ENCODE peak calls at places on chromosomes 2 and 18, in ten cellular contexts. One of them, this sample, is unnamed.
A peak's percentile ranks its signal among the peaks of the same experiment; 100 is the strongest.

GRCh38 chr2:218081063-218081462 is 12.0 kb downstream of the RUFY4 start:
- DNase-seq in stomach: no peak
- DNase-seq in BE2C: no peak
- DNase-seq in IMR-90: no peak
- DNase-seq in HFF-Myc: no peak
- DNase-seq in astrocyte of the spinal cord: no peak
- DNase-seq in AG10803: no peak
- DNase-seq in vagina: no peak
- DNase-seq in endothelial cell of umbilical vein: no peak
- DNase-seq in fibroblast of mammary gland: no peak
- DNase-seq in this sample: no peak

GRCh38 chr2:43082111-43082877 is 144.1 kb downstream of the ZFP36L2 start:
- DNase-seq in stomach: no peak
- DNase-seq in BE2C: peak; percentile 95
- DNase-seq in IMR-90: peak; percentile 79
- DNase-seq in HFF-Myc: peak; percentile 91
- DNase-seq in astrocyte of the spinal cord: peak; percentile 76
- DNase-seq in AG10803: peak; percentile 94
- DNase-seq in vagina: no peak
- DNase-seq in endothelial cell of umbilical vein: peak; percentile 43
- DNase-seq in fibroblast of mammary gland: peak; percentile 98
- DNase-seq in this sample: peak; percentile 94

GRCh38 chr2:163641986-163642385 is 93.8 kb downstream of the FIGN start:
- DNase-seq in stomach: no peak
- DNase-seq in BE2C: no peak
- DNase-seq in IMR-90: peak; percentile 57
- DNase-seq in HFF-Myc: no peak
- DNase-seq in astrocyte of the spinal cord: peak; percentile 78
- DNase-seq in AG10803: peak; percentile 19
- DNase-seq in vagina: no peak
- DNase-seq in endothelial cell of umbilical vein: no peak
- DNase-seq in fibroblast of mammary gland: peak; percentile 67
- DNase-seq in this sample: peak; percentile 28

GRCh38 chr2:201931955-201932354 is 101.7 kb upstream of the FZD7 start:
- DNase-seq in stomach: no peak
- DNase-seq in BE2C: no peak
- DNase-seq in IMR-90: peak; percentile 28
- DNase-seq in HFF-Myc: no peak
- DNase-seq in astrocyte of the spinal cord: peak; percentile 64
- DNase-seq in AG10803: peak; percentile 80
- DNase-seq in vagina: no peak
- DNase-seq in endothelial cell of umbilical vein: no peak
- DNase-seq in fibroblast of mammary gland: peak; percentile 58
- DNase-seq in this sample: peak; percentile 11

GRCh38 chr18:67139899-67140298 is 376.6 kb downstream of the DSEL start:
- DNase-seq in stomach: no peak
- DNase-seq in BE2C: no peak
- DNase-seq in IMR-90: no peak
- DNase-seq in HFF-Myc: no peak
- DNase-seq in astrocyte of the spinal cord: no peak
- DNase-seq in AG10803: no peak
- DNase-seq in vagina: no peak
- DNase-seq in endothelial cell of umbilical vein: no peak
- DNase-seq in fibroblast of mammary gland: no peak
- DNase-seq in this sample: no peak

GRCh38 chr2:96099861-96100798 is 16.2 kb downstream of the ADRA2B start:
- DNase-seq in stomach: no peak
- DNase-seq in BE2C: no peak
- DNase-seq in IMR-90: no peak
- DNase-seq in HFF-Myc: no peak
- DNase-seq in astrocyte of the spinal cord: no peak
- DNase-seq in AG10803: no peak
- DNase-seq in vagina: no peak
- DNase-seq in endothelial cell of umbilical vein: peak; percentile 26
- DNase-seq in fibroblast of mammary gland: no peak
- DNase-seq in this sample: no peak

GRCh38 chr18:63762518-63762917 is 12.7 kb upstream of the SERPINB7 start:
- DNase-seq in stomach: no peak
- DNase-seq in BE2C: no peak
- DNase-seq in IMR-90: peak; percentile 89
- DNase-seq in HFF-Myc: no peak
- DNase-seq in astrocyte of the spinal cord: peak; percentile 51
- DNase-seq in AG10803: peak; percentile 81
- DNase-seq in vagina: no peak
- DNase-seq in endothelial cell of umbilical vein: no peak
- DNase-seq in fibroblast of mammary gland: peak; percentile 94
- DNase-seq in this sample: peak; percentile 84

GRCh38 chr2:72115361-72116080 is 32.1 kb downstream of the CYP26B1 start:
- DNase-seq in stomach: no peak
- DNase-seq in BE2C: peak; percentile 63
- DNase-seq in IMR-90: peak; percentile 73
- DNase-seq in HFF-Myc: peak; percentile 70
- DNase-seq in astrocyte of the spinal cord: peak; percentile 83
- DNase-seq in AG10803: peak; percentile 83
- DNase-seq in vagina: peak; percentile 90
- DNase-seq in endothelial cell of umbilical vein: peak; percentile 86
- DNase-seq in fibroblast of mammary gland: peak; percentile 57
- DNase-seq in this sample: peak; percentile 86

GRCh38 chr2:45009303-45009927 is at the start of gene SIX2:
- DNase-seq in stomach: peak; percentile 90
- DNase-seq in BE2C: peak; percentile 96
- DNase-seq in IMR-90: peak; percentile 72
- DNase-seq in HFF-Myc: peak; percentile 80
- DNase-seq in astrocyte of the spinal cord: peak; percentile 97
- DNase-seq in AG10803: peak; percentile 87
- DNase-seq in vagina: peak; percentile 98
- DNase-seq in endothelial cell of umbilical vein: peak; percentile 97
- DNase-seq in fibroblast of mammary gland: peak; percentile 96
- DNase-seq in this sample: peak; percentile 99

GRCh38 chr2:174971868-174972781 is 33.1 kb downstream of the CHN1 start:
- DNase-seq in stomach: no peak
- DNase-seq in BE2C: peak; percentile 30
- DNase-seq in IMR-90: peak; percentile 75
- DNase-seq in HFF-Myc: peak; percentile 69
- DNase-seq in astrocyte of the spinal cord: peak; percentile 79
- DNase-seq in AG10803: peak; percentile 82
- DNase-seq in vagina: no peak
- DNase-seq in endothelial cell of umbilical vein: peak; percentile 96
- DNase-seq in fibroblast of mammary gland: peak; percentile 60
- DNase-seq in this sample: peak; percentile 81

GRCh38 chr2:190050001-190050400 is 12.5 kb downstream of the MSTN start:
- DNase-seq in stomach: no peak
- DNase-seq in BE2C: no peak
- DNase-seq in IMR-90: peak; percentile 46
- DNase-seq in HFF-Myc: no peak
- DNase-seq in astrocyte of the spinal cord: peak; percentile 6
- DNase-seq in AG10803: no peak
- DNase-seq in vagina: no peak
- DNase-seq in endothelial cell of umbilical vein: no peak
- DNase-seq in fibroblast of mammary gland: no peak
- DNase-seq in this sample: no peak

GRCh38 chr2:120465989-120466703 is 120.2 kb downstream of the INHBB start:
- DNase-seq in stomach: peak; percentile 38
- DNase-seq in BE2C: no peak
- DNase-seq in IMR-90: no peak
- DNase-seq in HFF-Myc: no peak
- DNase-seq in astrocyte of the spinal cord: no peak
- DNase-seq in AG10803: no peak
- DNase-seq in vagina: no peak
- DNase-seq in endothelial cell of umbilical vein: no peak
- DNase-seq in fibroblast of mammary gland: no peak
- DNase-seq in this sample: no peak

GRCh38 chr2:15195723-15196270 is 365.3 kb downstream of the NBAS start:
- DNase-seq in stomach: no peak
- DNase-seq in BE2C: no peak
- DNase-seq in IMR-90: no peak
- DNase-seq in HFF-Myc: no peak
- DNase-seq in astrocyte of the spinal cord: no peak
- DNase-seq in AG10803: no peak
- DNase-seq in vagina: no peak
- DNase-seq in endothelial cell of umbilical vein: no peak
- DNase-seq in fibroblast of mammary gland: no peak
- DNase-seq in this sample: no peak

DNA sequence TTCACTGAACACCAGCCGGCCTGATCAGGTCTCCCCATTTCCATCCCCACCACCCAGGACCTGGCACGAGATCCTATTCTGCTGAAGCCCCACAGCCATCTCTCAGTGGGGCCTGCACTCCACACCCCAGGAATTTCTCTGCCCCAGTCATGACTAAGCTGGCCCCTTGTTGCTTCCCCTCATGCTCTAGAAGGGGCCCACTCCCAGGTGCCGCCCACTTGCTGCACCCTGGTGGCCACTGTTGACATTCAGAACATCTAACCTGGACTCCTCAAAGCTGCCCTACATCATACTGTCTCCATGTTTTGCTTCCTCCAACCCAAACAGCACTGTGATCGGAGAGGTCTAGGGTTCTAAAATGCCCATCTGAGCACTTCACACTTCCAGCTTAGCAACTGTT is 90.7 kb upstream of the KLHL29 start:
- DNase-seq in stomach: no peak
- DNase-seq in BE2C: peak; percentile 12
- DNase-seq in IMR-90: no peak
- DNase-seq in HFF-Myc: no peak
- DNase-seq in astrocyte of the spinal cord: no peak
- DNase-seq in AG10803: no peak
- DNase-seq in vagina: no peak
- DNase-seq in endothelial cell of umbilical vein: no peak
- DNase-seq in fibroblast of mammary gland: no peak
- DNase-seq in this sample: no peak
- TF ChIP-seq CTCF in stomach: no peak
- TF ChIP-seq CTCF in BE2C: peak; percentile 33
- TF ChIP-seq CTCF in IMR-90: no peak
- TF ChIP-seq CTCF in HFF-Myc: no peak
- TF ChIP-seq CTCF in astrocyte of the spinal cord: no peak
- TF ChIP-seq CTCF in AG10803: no peak
- TF ChIP-seq CTCF in vagina: no peak
- TF ChIP-seq CTCF in endothelial cell of umbilical vein: no peak
- TF ChIP-seq CTCF in fibroblast of mammary gland: no peak
- TF ChIP-seq CTCF in this sample: no peak

DNA sequence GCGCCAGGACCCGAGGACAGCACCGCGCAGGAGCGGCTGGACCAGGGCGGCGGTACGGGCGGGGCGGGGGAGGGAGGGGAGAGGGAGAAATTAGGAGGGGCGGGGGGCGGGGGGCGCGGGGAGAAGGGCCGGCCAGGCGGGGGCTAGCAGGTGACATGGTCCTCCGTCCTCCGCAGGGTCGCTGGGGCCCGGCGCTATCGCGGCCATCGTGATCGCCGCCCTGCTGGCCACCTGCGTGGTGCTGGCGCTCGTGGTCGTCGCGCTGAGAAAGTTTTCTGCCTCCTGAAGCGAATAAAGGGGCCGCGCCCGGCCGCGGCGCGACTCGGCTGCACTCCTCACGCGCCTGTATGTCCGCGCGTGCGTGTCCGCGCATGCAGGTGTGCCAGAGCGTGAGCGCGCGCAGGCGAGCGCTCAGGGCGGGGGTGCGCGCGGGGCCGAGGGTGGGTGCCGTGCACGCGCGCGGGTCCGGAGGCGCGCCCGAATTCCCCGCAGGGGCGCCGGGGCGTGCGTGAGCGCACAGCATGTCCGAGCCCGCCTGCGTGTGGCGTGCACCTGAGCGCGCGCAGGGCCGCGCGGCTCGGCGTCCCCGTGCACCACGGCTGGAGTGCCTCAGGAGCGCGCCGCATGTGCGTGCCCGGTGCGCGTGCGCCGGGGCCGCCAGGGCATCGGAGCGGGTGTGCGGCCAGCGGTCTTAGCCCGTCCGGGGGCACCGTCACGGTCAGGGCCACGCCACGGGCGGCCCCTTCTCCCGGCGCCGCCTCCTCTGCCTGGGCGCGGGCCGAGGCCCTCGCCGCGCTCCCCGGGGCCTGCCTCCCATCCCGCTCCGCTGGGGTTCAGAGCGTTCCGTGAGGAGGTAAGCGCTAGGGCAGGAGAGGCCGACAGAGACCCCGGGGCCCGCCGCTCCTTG is 6.3 kb downstream of the SNORC start:
- DNase-seq in stomach: peak; percentile 44
- DNase-seq in BE2C: no peak
- DNase-seq in IMR-90: no peak
- DNase-seq in HFF-Myc: no peak
- DNase-seq in astrocyte of the spinal cord: no peak
- DNase-seq in AG10803: no peak
- DNase-seq in vagina: no peak
- DNase-seq in endothelial cell of umbilical vein: no peak
- DNase-seq in fibroblast of mammary gland: no peak
- DNase-seq in this sample: no peak
- H3K4me3 ChIP-seq in stomach: peak overlapping the region; percentile 52
- H3K4me3 ChIP-seq in BE2C: peak overlapping the region; percentile 19
- H3K4me3 ChIP-seq in IMR-90: peak overlapping the region; percentile 38
- H3K4me3 ChIP-seq in HFF-Myc: peak overlapping the region; percentile 28
- H3K4me3 ChIP-seq in astrocyte of the spinal cord: peak overlapping the region; percentile 27
- H3K4me3 ChIP-seq in AG10803: no peak overlapping the region
- H3K4me3 ChIP-seq in vagina: peak overlapping the region; percentile 39
- H3K4me3 ChIP-seq in endothelial cell of umbilical vein: peak overlapping the region; percentile 45
- H3K4me3 ChIP-seq in fibroblast of mammary gland: peak overlapping the region; percentile 7
- H3K4me3 ChIP-seq in this sample: peak overlapping the region; percentile 27

DNA sequence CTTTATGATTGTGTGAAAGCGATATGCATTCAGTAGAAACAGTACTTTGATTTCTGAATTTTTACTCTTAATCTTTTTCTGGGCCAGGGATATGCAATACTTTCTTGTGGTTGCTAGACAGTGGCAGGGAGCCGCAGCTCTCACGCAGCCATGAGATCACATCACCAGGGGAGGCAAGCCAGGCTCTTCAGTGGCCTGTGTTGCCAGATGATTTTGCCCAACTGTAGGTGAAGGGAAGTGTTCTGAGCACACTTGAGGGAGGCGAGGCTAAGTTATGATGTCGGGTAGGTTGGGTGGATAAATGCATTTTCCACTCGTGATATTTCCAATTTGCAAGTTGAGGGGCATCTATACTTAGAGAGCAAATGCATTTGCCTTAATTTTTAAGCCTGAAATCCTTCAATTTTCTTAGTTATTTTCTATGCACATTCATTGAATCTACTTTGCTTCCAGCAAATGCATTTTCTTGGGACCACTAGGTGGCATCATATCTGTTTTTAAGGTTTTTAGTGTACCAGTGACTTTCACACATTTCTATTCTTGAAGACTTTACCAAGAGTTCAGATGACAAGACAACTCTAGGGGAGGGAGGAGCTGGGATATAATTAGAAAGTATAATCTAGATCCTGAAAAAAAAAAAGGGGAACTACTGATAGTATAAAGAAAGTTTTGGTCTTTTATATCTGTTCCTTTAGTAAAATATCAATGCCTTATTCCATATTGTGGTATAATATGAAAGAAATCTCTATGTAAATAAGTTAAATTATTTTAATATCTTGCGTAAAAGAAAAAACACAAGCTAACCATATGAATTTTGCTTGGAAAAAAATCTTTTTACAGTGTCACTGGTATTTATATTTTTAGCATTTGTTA is 643.3 kb downstream of the SOCS6 start:
- DNase-seq in stomach: no peak
- DNase-seq in BE2C: peak; percentile 16
- DNase-seq in IMR-90: peak; percentile 17
- DNase-seq in HFF-Myc: no peak
- DNase-seq in astrocyte of the spinal cord: peak; percentile 50
- DNase-seq in AG10803: peak; percentile 1
- DNase-seq in vagina: no peak
- DNase-seq in endothelial cell of umbilical vein: peak; percentile 63
- DNase-seq in fibroblast of mammary gland: peak; percentile 45
- DNase-seq in this sample: peak; percentile 68
- TF ChIP-seq CTCF in stomach: no peak
- TF ChIP-seq CTCF in BE2C: peak; percentile 56
- TF ChIP-seq CTCF in IMR-90: peak; percentile 50
- TF ChIP-seq CTCF in HFF-Myc: peak; percentile 30
- TF ChIP-seq CTCF in astrocyte of the spinal cord: peak; percentile 58
- TF ChIP-seq CTCF in AG10803: peak; percentile 44
- TF ChIP-seq CTCF in vagina: no peak
- TF ChIP-seq CTCF in endothelial cell of umbilical vein: peak; percentile 45
- TF ChIP-seq CTCF in fibroblast of mammary gland: peak; percentile 62
- TF ChIP-seq CTCF in this sample: peak; percentile 57

GRCh38 chr2:28870146-28870891 is at the start of gene TRMT61B:
- DNase-seq in stomach: peak; percentile 97
- DNase-seq in BE2C: peak; percentile 98
- DNase-seq in IMR-90: peak; percentile 93
- DNase-seq in HFF-Myc: peak; percentile 79
- DNase-seq in astrocyte of the spinal cord: peak; percentile 94
- DNase-seq in AG10803: peak; percentile 94
- DNase-seq in vagina: peak; percentile 93
- DNase-seq in endothelial cell of umbilical vein: peak; percentile 96
- DNase-seq in fibroblast of mammary gland: peak; percentile 92
- DNase-seq in this sample: peak; percentile 95
- H3K4me3 ChIP-seq in stomach: peak within 1 kb of the TSS; percentile 96
- H3K4me3 ChIP-seq in BE2C: peak within 1 kb of the TSS; percentile 100
- H3K4me3 ChIP-seq in IMR-90: peak within 1 kb of the TSS; percentile 87
- H3K4me3 ChIP-seq in HFF-Myc: peak within 1 kb of the TSS; percentile 96
- H3K4me3 ChIP-seq in astrocyte of the spinal cord: peak within 1 kb of the TSS; percentile 68
- H3K4me3 ChIP-seq in AG10803: peak within 1 kb of the TSS; percentile 95
- H3K4me3 ChIP-seq in vagina: peak within 1 kb of the TSS; percentile 93
- H3K4me3 ChIP-seq in endothelial cell of umbilical vein: peak within 1 kb of the TSS; percentile 89
- H3K4me3 ChIP-seq in fibroblast of mammary gland: peak within 1 kb of the TSS; percentile 95
- H3K4me3 ChIP-seq in this sample: peak within 1 kb of the TSS; percentile 91

This sample was measured in cardiac fibroblast.